ENCODE peak calls at places on chromosome 12, in five cellular contexts. L is GM13977; F is fibroblast of mammary gland; T is COR-L47; I is CD8-positive, alpha-beta memory T cell. S is an unnamed sample.

GRCh38 chr12:2535583-2536187 is 259.1 kb upstream of the FKBP4 start:
- DNase-seq in L (no peak), T (no peak), I (no peak), F (peak; percentile 3), S (no peak)

GRCh38 chr12:94427520-94428381 is 31.9 kb downstream of the CEP83 start:
- DNase-seq in F (peak; percentile 78), L (peak; percentile 15), I (no peak), T (peak; percentile 41), S (peak; percentile 76)

GRCh38 chr12:67677166-67677565 is 28.6 kb downstream of the DYRK2 start:
- DNase-seq in I (no peak), F (peak; percentile 74), L (no peak), T (no peak), S (no peak)

GRCh38 chr12:100675432-100675831 is 101.9 kb downstream of the GAS2L3 start:
- DNase-seq in T (peak; percentile 87), L (no peak), I (no peak), F (peak; percentile 79), S (peak; percentile 22)

GRCh38 chr12:123115409-123116111 is 35.3 kb downstream of the PITPNM2 start:
- DNase-seq in F (peak; percentile 90), L (peak; percentile 55), T (no peak), I (peak; percentile 53), S (no peak)

GRCh38 chr12:114311966-114312365 is 94.0 kb downstream of the TBX5 start:
- DNase-seq in I (no peak), L (no peak), T (no peak), F (peak; percentile 63), S (no peak)

GRCh38 chr12:47818382-47818700 is 1.4 kb downstream of the HDAC7 start:
- DNase-seq in L (no peak), F (no peak), I (no peak), T (no peak), S (no peak)

GRCh38 chr12:90335561-90335960 is 619.4 kb downstream of the CCER1 start:
- DNase-seq in T (no peak), I (no peak), L (no peak), F (peak; percentile 70), S (no peak)

GRCh38 chr12:10179871-10180270 is 1.0 kb downstream of the TMEM52B start:
- DNase-seq in F (no peak), L (no peak), T (no peak), I (no peak), S (no peak)

S was measured in NCI-H1092.